ENCODE peak calls at places on chromosomes 12 and 14, in nine cellular contexts. S is neural progenitor cell, F is H1, V is astrocyte, K is mammary epithelial cell, E is PC-3, W is MM.1S, O is GM23338, X is K562. G is an unnamed sample.

GRCh38 chr12:53200458-53201169 is 6.4 kb downstream of the ITGB7 start:
- DNase-seq in F (no peak), V (no peak), E (no peak), X (no peak), K (no peak), S (no peak), O (no peak), W (peak), G (no peak)

GRCh38 chr14:104681689-104682074 is 7.7 kb upstream of the INF2 start:
- DNase-seq in V (peak), S (peak), X (no peak), K (peak), E (peak), F (peak), O (peak), W (no peak), G (peak)

GRCh38 chr14:89000007-89000942 is 175.8 kb downstream of the TTC8 start:
- DNase-seq in V (peak), E (peak), X (peak), K (peak), O (peak), F (no peak), S (peak), W (no peak), G (peak)

GRCh38 chr12:46517579-46517962 is 145.0 kb upstream of the SLC38A2 start:
- DNase-seq in V (no peak), K (no peak), S (no peak), W (peak), F (no peak), O (no peak), X (no peak), E (no peak), G (no peak)

GRCh38 chr14:105414456-105415371 is 4.9 kb upstream of the MTA1 start:
- DNase-seq in E (peak), O (peak), S (peak), X (peak), K (peak), V (peak), F (no peak), W (no peak), G (peak)

GRCh38 chr14:106790189-106791036 is 1264.0 kb downstream of the TMEM121 start:
- DNase-seq in O (peak), K (peak), W (peak), X (peak), S (peak), F (no peak), V (no peak), E (peak), G (peak)

GRCh38 chr12:57610553-57611115 is 601 bp upstream of the ARHGEF25 start:
- DNase-seq in E (no peak), K (no peak), F (no peak), S (peak), O (peak), X (no peak), W (no peak), V (no peak), G (peak)

GRCh38 chr14:56118611-56119181 is 485 bp downstream of the PELI2 start:
- DNase-seq in S (peak), E (no peak), K (no peak), W (no peak), X (peak), F (no peak), V (no peak), O (peak), G (no peak)

GRCh38 chr12:68450947-68451260 is 118.7 kb upstream of the MDM1 start:
- DNase-seq in O (no peak), E (no peak), W (no peak), K (no peak), V (no peak), F (no peak), S (no peak), X (no peak), G (no peak)

GRCh38 chr14:75822522-75823288 is 159.1 kb downstream of the TGFB3 start:
- DNase-seq in F (no peak), S (no peak), O (no peak), W (no peak), V (peak), X (no peak), K (peak), E (peak), G (no peak)

GRCh38 chr12:101608301-101609133 is 13.7 kb downstream of the MYBPC1 start:
- DNase-seq in S (no peak), E (peak), F (no peak), X (no peak), K (no peak), W (no peak), V (no peak), O (peak), G (no peak)

GRCh38 chr12:54184024-54184805 is 4.6 kb downstream of the SMUG1 start:
- DNase-seq in S (no peak), K (no peak), O (no peak), X (no peak), W (no peak), F (no peak), V (no peak), E (no peak), G (no peak)

GRCh38 chr14:57362356-57362755 is 28.0 kb upstream of the NAA30 start:
- DNase-seq in V (peak), W (no peak), K (no peak), E (peak), X (no peak), O (no peak), F (no peak), S (no peak), G (no peak)

GRCh38 chr12:116517431-116518045 is 41.6 kb upstream of the MAP1LC3B2 start:
- DNase-seq in O (no peak), X (no peak), S (no peak), F (no peak), K (peak), V (no peak), E (no peak), W (no peak), G (no peak)

GRCh38 chr14:106268013-106268727 is 741.8 kb downstream of the TMEM121 start:
- DNase-seq in W (no peak), X (peak), F (no peak), E (no peak), K (no peak), O (no peak), S (no peak), V (no peak), G (peak)

GRCh38 chr12:52044284-52044983 is 6.8 kb upstream of the NR4A1 start:
- DNase-seq in V (peak), F (no peak), W (peak), O (no peak), X (no peak), K (no peak), E (no peak), S (no peak), G (no peak)

GRCh38 chr14:101225729-101226152 is 322.2 kb upstream of the RTL1 start:
- DNase-seq in E (no peak), W (no peak), F (no peak), O (no peak), K (no peak), S (no peak), V (no peak), X (no peak), G (no peak)

GRCh38 chr14:100093322-100093721 is 28.1 kb downstream of the EVL start:
- DNase-seq in V (no peak), S (no peak), W (no peak), X (no peak), E (no peak), K (no peak), O (no peak), F (no peak), G (no peak)

GRCh38 chr14:103055693-103056092 is 1.7 kb downstream of the CDC42BPB start:
- DNase-seq in V (no peak), S (no peak), W (no peak), X (no peak), E (no peak), O (no peak), K (no peak), F (no peak), G (no peak)

GRCh38 chr12:34402228-34402898 is 380.1 kb downstream of the ALG10 start:
- DNase-seq in O (no peak), E (no peak), S (no peak), V (no peak), K (no peak), X (peak), F (no peak), W (no peak), G (no peak)

GRCh38 chr12:91109148-91109564 is 2.1 kb downstream of the LUM start:
- DNase-seq in E (peak), W (peak), K (peak), F (peak), X (peak), S (peak), V (peak), O (peak), G (peak)

GRCh38 chr12:12723681-12724420 is 6.7 kb downstream of the CDKN1B start:
- DNase-seq in V (no peak), X (peak), F (no peak), K (peak), O (peak), S (peak), W (peak), E (peak), G (peak)

GRCh38 chr14:31137214-31137889 is 70.2 kb downstream of the HECTD1 start:
- DNase-seq in F (no peak), X (no peak), W (no peak), S (no peak), V (no peak), O (no peak), E (peak), K (peak), G (no peak)

GRCh38 chr14:81436296-81437138 is 36.4 kb upstream of the STON2 start:
- DNase-seq in W (peak), F (no peak), O (peak), S (peak), E (peak), V (peak), X (peak), K (peak), G (peak)

GRCh38 chr12:80040075-80040738 is 59.1 kb upstream of the OTOGL start:
- DNase-seq in V (peak), X (no peak), E (no peak), W (no peak), O (no peak), S (no peak), F (no peak), K (no peak), G (peak)

GRCh38 chr14:104803280-104803915 is 2.5 kb downstream of the ZBTB42 start:
- DNase-seq in K (no peak), W (no peak), V (no peak), E (no peak), X (no peak), F (no peak), S (no peak), O (no peak), G (no peak)

GRCh38 chr12:63989301-63989845 is 144.9 kb downstream of the SRGAP1 start:
- DNase-seq in F (no peak), E (no peak), V (peak), S (no peak), X (no peak), K (no peak), O (no peak), W (no peak), G (no peak)

GRCh38 chr12:131826064-131826928 is 1.9 kb upstream of the MMP17 start:
- DNase-seq in O (no peak), V (no peak), F (no peak), W (no peak), E (no peak), X (no peak), K (no peak), S (no peak), G (no peak)

GRCh38 chr14:54756656-54757392 is 145.8 kb downstream of the GCH1 start:
- DNase-seq in S (no peak), W (no peak), E (no peak), O (no peak), K (no peak), F (no peak), X (no peak), V (no peak), G (no peak)

GRCh38 chr12:101619026-101619827 is 24.5 kb downstream of the MYBPC1 start:
- DNase-seq in E (no peak), S (no peak), V (no peak), F (no peak), W (no peak), K (no peak), X (no peak), O (no peak), G (no peak)

GRCh38 chr14:23600806-23601205 is 22.2 kb upstream of the JPH4 start:
- DNase-seq in F (no peak), O (no peak), E (no peak), V (no peak), S (no peak), K (no peak), W (no peak), X (no peak), G (no peak)

GRCh38 chr12:122888232-122888752 is 7.6 kb downstream of the VPS37B start:
- DNase-seq in V (peak), W (peak), S (peak), X (no peak), K (peak), O (peak), F (no peak), E (peak), G (peak)
- H3K4me3 ChIP-seq in V (peak), W (peak), S (no peak), X (peak), K (peak), O (no peak), F (no peak), E (peak), G (peak)

GRCh38 chr14:95875831-95876768 is 532 bp upstream of the TUNAR start:
- DNase-seq in K (no peak), E (no peak), V (no peak), W (no peak), S (peak), O (peak), X (no peak), F (peak), G (peak)
- TF ChIP-seq EZH2 in K (no peak), E (no peak), V (no peak), W (no peak), S (no peak), O (no peak), X (no peak), F (no peak), G (no peak)

DNA sequence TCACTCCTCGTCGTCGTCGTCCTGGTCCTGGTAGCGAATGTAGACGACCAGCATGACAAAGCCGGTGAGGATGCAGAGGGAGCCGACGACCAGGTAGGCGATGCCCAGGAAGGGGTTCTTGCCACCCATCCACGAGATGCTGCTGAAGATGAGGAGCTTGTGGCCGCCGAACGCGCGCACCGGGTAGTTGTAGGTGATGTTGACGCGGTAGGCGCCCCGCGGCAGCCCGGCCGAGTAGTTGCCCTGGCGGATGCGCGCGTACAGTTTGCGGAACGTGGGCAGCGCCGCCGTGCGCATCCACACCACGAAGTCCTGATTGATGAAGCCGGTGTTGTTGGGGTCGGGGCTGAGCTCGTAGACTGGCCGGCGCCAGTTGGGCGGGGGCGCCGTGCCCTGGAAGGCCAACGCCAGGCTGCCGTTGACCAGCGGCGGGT is 1.0 kb downstream of the TMEM30B start:
- DNase-seq in W (no peak), O (no peak), F (no peak), X (no peak), S (no peak), E (peak), V (no peak), K (no peak), G (no peak)
- H3K4me3 ChIP-seq in W (no peak), O (peak), F (peak), X (no peak), S (peak), E (peak), V (peak), K (peak), G (peak)

GRCh38 chr14:77498984-77499527 is 440 bp upstream of the ISM2 start:
- DNase-seq in X (no peak), O (peak), S (peak), W (no peak), E (no peak), V (no peak), F (no peak), K (no peak), G (no peak)
- TF ChIP-seq EZH2 in X (no peak), O (peak), S (peak), W (no peak), E (no peak), V (no peak), F (peak), K (no peak), G (no peak)

DNA sequence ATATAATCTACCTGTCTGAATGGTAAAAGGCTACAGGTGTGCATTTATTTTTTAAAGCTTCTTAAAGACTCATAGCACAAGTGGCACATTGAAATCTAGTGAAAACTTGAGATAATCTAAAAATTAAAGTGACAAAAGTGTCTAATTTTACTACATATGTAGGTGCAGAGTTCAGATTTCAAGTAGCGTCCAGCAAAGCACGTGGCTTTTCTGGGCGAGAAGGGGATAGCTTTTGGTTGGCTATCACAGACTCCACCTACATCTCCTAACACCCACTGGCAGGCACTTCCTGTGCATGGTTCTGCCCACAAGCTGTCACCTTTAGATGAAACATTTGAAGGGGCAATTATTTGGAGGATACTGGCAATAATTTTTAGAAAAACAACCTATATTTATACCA is 1.9 kb upstream of the PITPNM2 start:
- DNase-seq in E (no peak), O (peak), W (no peak), X (no peak), K (no peak), S (no peak), F (no peak), V (no peak), G (no peak)
- H3K4me3 ChIP-seq in E (no peak), O (no peak), W (no peak), X (no peak), K (no peak), S (no peak), F (no peak), V (no peak), G (no peak)

GRCh38 chr12:27975222-27976136 is 2.9 kb upstream of the PTHLH start:
- DNase-seq in W (no peak), O (peak), X (peak), V (peak), F (no peak), K (no peak), E (peak), S (peak), G (peak)
- TF ChIP-seq EZH2 in W (no peak), O (peak), X (no peak), V (peak), F (peak), K (no peak), E (no peak), S (peak), G (no peak)

GRCh38 chr12:4148418-4149056 is 125.0 kb upstream of the CCND2 start:
- DNase-seq in V (no peak), X (no peak), W (peak), F (no peak), S (no peak), K (peak), O (no peak), E (no peak), G (no peak)

GRCh38 chr12:4147051-4147481 is 126.5 kb upstream of the CCND2 start:
- DNase-seq in E (no peak), V (no peak), W (no peak), K (no peak), S (no peak), O (no peak), X (no peak), F (no peak), G (no peak)

GRCh38 chr12:4143909-4144308 is 129.7 kb upstream of the CCND2 start:
- DNase-seq in X (no peak), E (peak), V (no peak), K (peak), S (no peak), O (peak), W (no peak), F (no peak), G (no peak)

GRCh38 chr12:4144676-4145075 is 128.9 kb upstream of the CCND2 start:
- DNase-seq in W (no peak), V (no peak), O (no peak), X (no peak), F (no peak), E (no peak), S (no peak), K (no peak), G (no peak)

DNA sequence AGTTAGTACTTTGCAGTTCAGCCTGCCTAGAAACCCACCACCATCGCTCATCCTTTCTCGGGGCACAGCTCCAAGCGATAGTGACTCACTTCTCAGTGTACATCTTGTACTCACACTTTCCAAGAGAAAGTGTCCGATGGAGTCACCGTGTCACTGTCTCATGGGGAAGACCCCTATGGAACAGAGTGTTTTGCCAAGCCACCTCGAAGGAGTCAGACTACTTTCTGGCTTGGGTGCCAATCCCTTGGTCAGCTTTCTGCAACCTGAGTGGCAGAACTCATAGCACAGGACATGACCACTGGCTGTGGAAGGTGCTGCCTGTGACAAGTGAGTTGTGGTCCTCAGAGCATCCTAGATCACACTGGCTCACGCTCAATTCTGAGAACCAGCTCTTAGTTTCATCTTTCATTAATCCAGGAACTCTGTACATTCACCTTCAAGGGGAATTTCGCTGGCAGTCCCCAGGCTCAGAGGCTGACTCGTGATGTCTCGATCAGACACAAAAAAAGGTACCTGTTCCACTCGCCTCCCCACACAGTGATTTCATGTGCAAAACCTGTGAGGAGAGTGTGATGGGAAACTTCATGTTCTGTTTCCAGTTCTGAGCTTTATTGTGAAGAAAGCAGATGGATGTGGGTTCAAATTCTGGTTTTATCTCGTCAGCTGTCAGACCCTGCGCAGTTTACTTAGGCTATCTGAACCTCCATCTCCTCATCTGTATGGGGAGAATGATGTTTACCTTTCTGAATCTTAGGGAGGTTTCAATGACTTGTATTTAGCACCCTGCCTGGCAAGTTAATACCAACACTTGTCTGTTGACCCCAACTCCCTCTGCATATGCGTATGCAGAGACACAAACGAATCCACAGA is 127.3 kb upstream of the CCND2 start:
- DNase-seq in O (no peak), S (no peak), X (no peak), V (no peak), F (no peak), W (no peak), E (no peak), K (peak), G (no peak)
- H3K4me3 ChIP-seq in O (no peak), S (no peak), X (no peak), V (no peak), F (no peak), W (no peak), E (no peak), K (no peak), G (no peak)

GRCh38 chr12:58907326-58907855 is 12.9 kb downstream of the LRIG3 start:
- DNase-seq in O (no peak), E (no peak), V (peak), W (no peak), X (no peak), F (no peak), K (no peak), S (no peak), G (no peak)
- TF ChIP-seq EZH2 in O (no peak), E (no peak), V (no peak), W (no peak), X (no peak), F (no peak), K (no peak), S (no peak), G (no peak)

DNA sequence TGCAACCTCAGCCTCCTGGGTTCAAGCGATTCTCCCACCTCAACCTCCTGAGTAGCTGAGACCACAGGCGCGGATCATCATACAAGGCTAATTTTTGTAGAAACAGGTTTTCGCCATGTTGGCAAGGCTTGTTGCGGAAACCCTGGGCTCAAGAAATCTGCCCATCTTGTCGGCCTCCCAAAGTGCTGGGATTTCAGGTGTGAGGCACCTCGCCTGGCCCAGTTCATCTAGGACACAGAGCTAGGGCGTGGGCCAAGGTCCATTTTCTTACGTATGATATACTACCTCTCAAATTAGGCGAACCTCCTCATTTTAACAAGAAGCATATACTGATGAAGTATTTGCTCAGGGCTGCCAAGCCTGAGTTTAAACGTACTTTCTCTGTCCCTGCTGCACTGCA is 2.1 kb downstream of the RPS29 start:
- DNase-seq in V (no peak), W (no peak), O (no peak), F (no peak), X (no peak), S (no peak), K (no peak), E (no peak), G (no peak)
- H3K4me3 ChIP-seq in V (peak), W (no peak), O (peak), F (peak), X (peak), S (peak), K (peak), E (peak), G (peak)